ENCODE peak calls at places on chromosome 11, in nine cellular contexts. D is neural progenitor cell; N is mucosa of descending colon; H is left lung; I is tibial nerve; O is aorta; Q is CD4-positive, CD25-positive, alpha-beta regulatory T cell; M is body of pancreas; U is thoracic aorta. W is an unnamed sample. For H3K4me1, the result is how much of the 10 kb centered on the place peaks cover.

GRCh38 chr11:67432655-67433349 is 4.5 kb downstream of the RPS6KB2 start:
- DNase-seq in D (no peak), N (no peak), H (no peak), I (no peak), O (no peak), Q (no peak), M (no peak), U (no peak), W (no peak)

GRCh38 chr11:63494936-63495335 is 4.0 kb upstream of the PLAAT5 start:
- DNase-seq in D (no peak), N (no peak), H (no peak), I (no peak), O (no peak), Q (no peak), M (peak), U (no peak), W (no peak)

GRCh38 chr11:60334005-60334620 is 7.1 kb downstream of the MS4A6E start:
- DNase-seq in D (peak), N (peak), H (peak), I (peak), O (no peak), Q (peak), M (peak), U (no peak), W (peak)

GRCh38 chr11:82682003-82682751 is 51.5 kb downstream of the FAM181B start:
- DNase-seq in D (peak), N (no peak), H (no peak), I (no peak), O (no peak), Q (peak), M (no peak), U (no peak), W (no peak)

GRCh38 chr11:20620988-20621387 is 21.6 kb downstream of the SLC6A5 start:
- DNase-seq in D (no peak), N (no peak), H (no peak), I (no peak), O (no peak), Q (no peak), M (no peak), U (no peak), W (no peak)

GRCh38 chr11:124875401-124875800 is 10.2 kb downstream of the ROBO3 start:
- DNase-seq in D (no peak), N (no peak), H (no peak), I (no peak), O (no peak), Q (no peak), M (no peak), U (no peak), W (no peak)

GRCh38 chr11:59899532-59899931 is 20.9 kb downstream of the OOSP3 start:
- DNase-seq in D (no peak), N (no peak), H (no peak), I (no peak), O (no peak), Q (no peak), M (no peak), U (no peak), W (no peak)

GRCh38 chr11:575324-575995 is 810 bp upstream of the PHRF1 start:
- DNase-seq in D (peak), N (no peak), H (no peak), I (no peak), O (no peak), Q (no peak), M (no peak), U (no peak), W (peak)

GRCh38 chr11:115941481-115941993 is 437.3 kb upstream of the CADM1 start:
- DNase-seq in D (no peak), N (no peak), H (peak), I (no peak), O (no peak), Q (no peak), M (peak), U (peak), W (peak)

GRCh38 chr11:14645247-14645912 is 1.8 kb downstream of the PDE3B start:
- DNase-seq in D (no peak), N (no peak), H (no peak), I (no peak), O (no peak), Q (peak), M (no peak), U (no peak), W (no peak)
- H3K4me1 ChIP-seq in D (under half), N (under half), H (under half), I (under half), O (under half), Q (half or more), M (under half), U (under half), W (under half)

GRCh38 chr11:102420547-102420946 is 32.0 kb downstream of the TMEM123 start:
- DNase-seq in D (no peak), N (no peak), H (no peak), I (no peak), O (no peak), Q (no peak), M (no peak), U (no peak), W (no peak)
- H3K4me1 ChIP-seq in D (under half), N (under half), H (under half), I (under half), O (under half), Q (half or more), M (under half), U (under half), W (under half)

GRCh38 chr11:47468598-47469214 is 19.8 kb upstream of the RAPSN start:
- DNase-seq in D (no peak), N (no peak), H (no peak), I (no peak), O (peak), Q (no peak), M (no peak), U (no peak), W (no peak)
- H3K4me1 ChIP-seq in D (half or more), N (under half), H (under half), I (under half), O (under half), Q (under half), M (under half), U (under half), W (under half)

DNA sequence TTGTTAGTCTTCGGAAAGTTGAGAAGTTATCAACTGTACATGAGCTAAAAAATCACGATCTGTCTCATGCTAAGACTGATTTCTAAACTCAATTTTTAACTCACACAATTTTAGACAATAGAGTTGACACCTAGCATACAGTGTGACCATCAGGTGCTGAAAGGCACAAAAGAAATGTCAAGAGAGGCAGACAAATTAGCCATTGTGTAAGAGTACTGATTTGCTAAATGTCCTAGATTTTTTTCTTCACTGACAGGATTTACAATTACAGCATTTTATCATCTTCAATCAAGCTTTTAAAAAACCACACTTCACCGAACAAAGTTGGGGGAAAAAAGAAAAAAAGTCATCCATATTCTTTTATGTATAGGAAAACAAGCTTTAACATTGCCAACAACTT is 7.0 kb downstream of the LGR4 start:
- DNase-seq in D (no peak), N (no peak), H (no peak), I (no peak), O (no peak), Q (no peak), M (no peak), U (no peak), W (no peak)
- H3K4me1 ChIP-seq in D (half or more), N (under half), H (under half), I (under half), O (under half), Q (under half), M (half or more), U (half or more), W (under half)

GRCh38 chr11:103528046-103528445 is 418.8 kb downstream of the DYNC2H1 start:
- DNase-seq in D (no peak), N (no peak), H (no peak), I (no peak), O (no peak), Q (no peak), M (no peak), U (no peak), W (no peak)
- H3K4me1 ChIP-seq in D (under half), N (under half), H (under half), I (under half), O (under half), Q (under half), M (under half), U (under half), W (under half)

DNA sequence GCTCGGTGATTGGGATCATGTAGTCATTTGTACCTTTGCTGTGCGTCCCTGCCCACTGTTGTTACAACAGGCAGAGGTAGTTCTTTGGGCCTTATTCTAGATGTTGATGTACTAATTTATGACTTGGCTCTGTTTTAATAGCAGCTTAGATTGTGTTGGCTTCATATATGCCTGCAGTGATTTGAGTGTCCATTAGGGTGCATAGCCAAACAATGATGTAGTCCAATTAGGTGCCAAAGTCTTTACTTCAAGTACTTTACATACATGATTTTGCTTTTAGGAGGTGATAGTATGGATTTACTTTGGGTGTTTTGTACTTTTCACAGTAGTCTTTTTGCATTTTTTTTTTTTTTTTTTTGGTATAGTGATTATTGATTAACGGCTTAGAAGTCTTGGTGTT is 46.4 kb downstream of the PPP6R3 start:
- DNase-seq in D (no peak), N (no peak), H (no peak), I (no peak), O (no peak), Q (no peak), M (no peak), U (no peak), W (no peak)
- H3K4me1 ChIP-seq in D (under half), N (under half), H (half or more), I (under half), O (under half), Q (under half), M (half or more), U (half or more), W (half or more)

DNA sequence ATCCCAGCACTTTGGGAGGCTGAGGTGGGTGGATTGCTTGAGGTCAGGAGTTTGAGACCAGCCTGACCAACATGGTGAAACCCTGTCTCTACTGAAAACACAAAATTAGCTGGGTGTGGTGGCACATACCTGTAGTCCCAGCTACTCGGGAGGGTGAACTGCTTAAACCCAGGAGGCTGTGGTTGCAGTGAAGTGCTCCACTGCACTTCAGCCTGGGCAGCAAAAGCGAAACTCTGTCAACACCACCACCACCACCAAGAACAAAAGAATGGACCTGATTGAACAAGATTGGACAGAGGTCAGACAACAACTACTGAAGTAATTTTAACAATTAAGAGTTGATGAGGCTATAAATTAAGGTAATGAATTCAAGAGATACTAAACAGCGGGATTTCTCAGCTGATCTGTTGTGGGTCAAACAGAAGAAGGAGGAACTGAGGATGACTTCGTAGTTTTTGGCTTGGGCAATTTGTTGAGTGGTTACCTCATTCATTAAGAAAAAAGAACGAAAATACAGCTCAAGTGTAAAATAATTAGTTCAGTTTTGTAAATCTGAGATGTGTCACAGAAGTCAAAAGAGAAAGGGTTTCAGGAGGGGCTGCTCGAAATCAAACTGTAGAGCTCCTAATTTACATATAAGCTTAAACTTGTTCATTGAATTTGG is 4.7 kb downstream of the IL18 start:
- DNase-seq in D (no peak), N (no peak), H (peak), I (no peak), O (no peak), Q (no peak), M (no peak), U (no peak), W (no peak)
- H3K4me1 ChIP-seq in D (under half), N (under half), H (under half), I (under half), O (under half), Q (under half), M (under half), U (under half), W (under half)

DNA sequence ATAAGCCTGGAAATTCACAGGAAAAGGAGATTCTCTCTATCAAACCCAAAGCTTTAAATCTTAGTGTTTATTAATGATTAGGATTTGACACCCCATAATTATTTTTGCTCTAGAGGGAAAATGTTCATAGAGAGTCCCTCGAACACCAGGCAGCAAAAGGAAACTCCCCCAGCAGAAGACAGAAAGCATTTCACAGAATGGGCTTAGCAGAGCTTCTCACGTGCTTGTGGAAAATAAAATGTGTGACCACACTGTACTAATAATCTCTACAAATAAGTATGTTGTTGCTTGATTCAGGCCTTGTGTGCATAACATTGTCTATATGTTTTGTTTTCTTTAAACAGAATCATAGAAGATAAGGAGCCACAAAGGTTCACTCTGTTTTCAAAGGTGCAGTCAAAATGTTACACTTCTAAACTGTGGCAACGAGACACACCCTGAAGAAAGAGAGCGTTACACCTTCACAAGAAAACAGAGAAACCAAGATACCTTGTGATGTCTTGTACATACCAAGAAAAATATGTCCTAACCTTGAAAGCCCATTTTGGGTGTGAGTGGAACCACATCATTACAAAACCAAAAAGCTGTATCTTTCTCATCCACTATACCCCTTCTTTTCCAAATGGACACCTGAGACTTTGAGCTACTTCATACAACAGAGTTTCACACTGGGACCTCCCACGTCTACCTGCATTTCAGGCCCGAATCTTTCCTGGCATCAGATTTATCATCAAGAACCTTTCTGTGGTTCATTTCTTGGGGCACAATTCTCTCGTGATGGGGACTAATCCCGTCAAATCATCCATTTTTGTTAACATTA is 282.5 kb downstream of the ETS1 start:
- DNase-seq in D (no peak), N (no peak), H (no peak), I (no peak), O (no peak), Q (peak), M (no peak), U (no peak), W (no peak)
- H3K4me1 ChIP-seq in D (under half), N (under half), H (under half), I (under half), O (under half), Q (half or more), M (under half), U (under half), W (under half)